ENCODE peak calls at places on chromosome 13, in six cellular contexts. C, J, X, Q, W and B are unnamed samples.

GRCh38 chr13:48570225-48570828 is 37.4 kb upstream of the RCBTB2 start:
- DNase-seq in J (no peak), W (no peak), Q (no peak), C (no peak), X (no peak), B (peak; percentile 62)

GRCh38 chr13:99386911-99387788 is 80.0 kb upstream of the GPR183 start:
- DNase-seq in W (peak; percentile 75), X (peak; percentile 69), C (peak; percentile 27), Q (peak; percentile 30), J (no peak), B (peak; percentile 77)

GRCh38 chr13:50847501-50847900 is 4.0 kb upstream of the DLEU7 start:
- DNase-seq in C (no peak), Q (no peak), J (no peak), W (no peak), X (no peak), B (no peak)

GRCh38 chr13:113792236-113792770 is 33.3 kb downstream of the TMEM255B start:
- DNase-seq in C (no peak), W (no peak), J (no peak), Q (no peak), X (peak; percentile 31), B (no peak)

GRCh38 chr13:60043262-60043661 is 120.5 kb downstream of the DIAPH3 start:
- DNase-seq in Q (no peak), J (no peak), W (no peak), X (no peak), C (no peak), B (no peak)

GRCh38 chr13:40982772-40983171 is 36.3 kb downstream of the ELF1 start:
- DNase-seq in J (no peak), C (peak; percentile 54), X (no peak), W (no peak), Q (no peak), B (no peak)

GRCh38 chr13:101838305-101838835 is 385.9 kb downstream of the ITGBL1 start:
- DNase-seq in X (no peak), W (no peak), J (no peak), C (no peak), Q (no peak), B (no peak)

GRCh38 chr13:100887729-100888151 is 213.1 kb upstream of the TMTC4 start:
- DNase-seq in C (peak; percentile 25), X (no peak), W (no peak), Q (no peak), J (no peak), B (no peak)

GRCh38 chr13:48731957-48732569 is 78.3 kb downstream of the CYSLTR2 start:
- DNase-seq in J (peak; percentile 56), W (peak; percentile 18), Q (no peak), C (peak; percentile 35), X (peak; percentile 68), B (peak; percentile 59)

GRCh38 chr13:109989686-109990085 is 203.3 kb upstream of the IRS2 start:
- DNase-seq in C (no peak), X (no peak), Q (no peak), J (no peak), W (no peak), B (no peak)

GRCh38 chr13:111313911-111314425 is 6.5 kb upstream of the TEX29 start:
- DNase-seq in Q (no peak), X (no peak), C (no peak), J (no peak), W (no peak), B (no peak)

GRCh38 chr13:43008591-43008990 is 14.8 kb upstream of the DNAJC15 start:
- DNase-seq in C (no peak), J (no peak), X (no peak), W (no peak), Q (no peak), B (no peak)

GRCh38 chr13:73973156-73973555 is 161.0 kb downstream of the KLF12 start:
- DNase-seq in J (no peak), C (no peak), X (no peak), Q (no peak), W (no peak), B (no peak)

GRCh38 chr13:49653478-49653877 is 25.2 kb downstream of the ARL11 start:
- DNase-seq in W (no peak), C (no peak), Q (no peak), J (no peak), X (no peak), B (no peak)

GRCh38 chr13:32165791-32166190 is 134.2 kb downstream of the FRY start:
- DNase-seq in Q (no peak), C (peak; percentile 70), W (no peak), J (no peak), X (no peak), B (peak; percentile 47)

GRCh38 chr13:32636711-32637110 is 50.5 kb downstream of the PDS5B start:
- DNase-seq in W (no peak), Q (no peak), C (no peak), X (no peak), J (no peak), B (no peak)

GRCh38 chr13:24784319-24784718 is 20.4 kb downstream of the RNF17 start:
- DNase-seq in C (peak; percentile 71), Q (no peak), J (no peak), X (no peak), W (no peak), B (no peak)

GRCh38 chr13:41645313-41645712 is 188.0 kb downstream of the RGCC start:
- DNase-seq in W (no peak), J (no peak), Q (no peak), X (peak; percentile 68), C (peak; percentile 56), B (peak; percentile 50)